ENCODE peak calls at places on chromosomes 4 and X, in six cellular contexts. W, B, Q, T, C and O are unnamed samples. For H3K27me3, the result is how much of the 10 kb centered on the place peaks cover.

GRCh38 chr4:109368661-109369060 is 65.0 kb upstream of the SEC24B start:
- DNase-seq in W (no peak), B (no peak), Q (no peak), T (no peak), C (no peak), O (peak)

GRCh38 chrX:86806786-86807185 is 658.5 kb downstream of the DACH2 start:
- DNase-seq in W (peak), B (no peak), Q (no peak), T (no peak), C (peak), O (peak)

GRCh38 chr4:3440979-3441500 is 728 bp upstream of the HGFAC start:
- DNase-seq in W (no peak), B (no peak), Q (no peak), T (no peak), C (no peak), O (no peak)

GRCh38 chr4:8540072-8540471 is 40.1 kb upstream of the GPR78 start:
- DNase-seq in W (no peak), B (no peak), Q (no peak), T (no peak), C (peak), O (no peak)

GRCh38 chr4:16591867-16592266 is 306.6 kb downstream of the LDB2 start:
- DNase-seq in W (peak), B (no peak), Q (no peak), T (no peak), C (no peak), O (no peak)

GRCh38 chrX:27597506-27597905 is 7.4 kb downstream of the DCAF8L2 start:
- DNase-seq in W (no peak), B (no peak), Q (no peak), T (no peak), C (no peak), O (no peak)

GRCh38 chrX:19156223-19156622 is 34.0 kb upstream of the ADGRG2 start:
- DNase-seq in W (no peak), B (no peak), Q (no peak), T (no peak), C (no peak), O (no peak)

GRCh38 chrX:56564182-56564885 is 907 bp downstream of the UBQLN2 start:
- DNase-seq in W (peak), B (no peak), Q (no peak), T (no peak), C (peak), O (no peak)

GRCh38 chrX:37302569-37302968 is 46.6 kb upstream of the PRRG1 start:
- DNase-seq in W (peak), B (peak), Q (no peak), T (no peak), C (no peak), O (peak)

DNA sequence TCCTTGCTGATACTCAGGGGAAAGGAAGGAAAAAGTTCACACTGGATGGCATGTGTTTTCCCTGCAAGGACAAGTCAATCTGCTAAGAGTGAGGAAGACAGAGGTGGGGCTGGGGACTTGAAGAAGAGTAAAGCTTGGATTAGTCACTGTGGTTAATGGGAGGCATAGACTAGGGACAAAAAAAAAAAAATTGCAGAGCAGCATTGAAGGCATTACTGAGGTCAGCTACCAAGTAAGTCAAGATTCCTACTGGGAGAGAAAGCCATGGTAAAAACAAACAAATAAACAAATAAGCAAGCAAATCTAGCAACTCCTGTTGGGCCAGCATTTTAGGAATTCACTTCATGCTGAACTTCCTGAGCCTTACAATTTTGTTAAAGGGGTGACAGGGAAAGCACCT is 58.2 kb upstream of the GPC4 start:
- DNase-seq in W (no peak), B (no peak), Q (no peak), T (no peak), C (no peak), O (no peak)
- H3K27me3 ChIP-seq in W (under half), B (under half), Q (under half), T (under half), C (under half), O (under half)

DNA sequence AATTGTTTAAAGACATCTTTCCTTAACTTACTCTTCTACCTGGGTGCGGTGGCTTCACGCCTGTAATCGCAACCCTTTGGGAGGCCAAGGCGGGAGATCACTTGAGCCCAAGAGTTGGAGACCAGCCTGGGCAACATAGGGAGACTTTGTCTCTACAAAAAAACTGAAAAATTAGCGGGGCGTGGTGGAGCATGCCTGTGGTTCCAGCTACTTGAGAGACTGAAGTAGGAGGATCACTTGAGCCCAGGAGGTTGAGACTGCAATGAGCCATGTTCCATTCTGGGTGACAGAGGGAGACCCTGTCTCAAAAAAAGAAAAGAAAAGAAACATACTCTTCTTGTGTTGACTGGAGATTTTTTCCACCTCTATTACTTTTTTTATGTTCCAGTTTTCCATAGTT is 181.9 kb downstream of the RAPGEF2 start:
- DNase-seq in W (no peak), B (no peak), Q (no peak), T (no peak), C (no peak), O (no peak)
- H3K27ac ChIP-seq in W (no peak), B (no peak), Q (no peak), T (no peak), C (no peak), O (no peak)

GRCh38 chrX:622104-622503 is 8.5 kb upstream of the SHOX start:
- DNase-seq in W (no peak), B (no peak), Q (no peak), T (no peak), C (no peak), O (no peak)

GRCh38 chrX:626745-627509 is 3.7 kb upstream of the SHOX start:
- DNase-seq in W (no peak), B (no peak), Q (no peak), T (no peak), C (no peak), O (peak)

GRCh38 chrX:625137-625691 is 5.4 kb upstream of the SHOX start:
- DNase-seq in W (no peak), B (no peak), Q (no peak), T (no peak), C (no peak), O (no peak)

GRCh38 chrX:623268-623598 is 7.4 kb upstream of the SHOX start:
- DNase-seq in W (no peak), B (no peak), Q (no peak), T (no peak), C (no peak), O (no peak)

DNA sequence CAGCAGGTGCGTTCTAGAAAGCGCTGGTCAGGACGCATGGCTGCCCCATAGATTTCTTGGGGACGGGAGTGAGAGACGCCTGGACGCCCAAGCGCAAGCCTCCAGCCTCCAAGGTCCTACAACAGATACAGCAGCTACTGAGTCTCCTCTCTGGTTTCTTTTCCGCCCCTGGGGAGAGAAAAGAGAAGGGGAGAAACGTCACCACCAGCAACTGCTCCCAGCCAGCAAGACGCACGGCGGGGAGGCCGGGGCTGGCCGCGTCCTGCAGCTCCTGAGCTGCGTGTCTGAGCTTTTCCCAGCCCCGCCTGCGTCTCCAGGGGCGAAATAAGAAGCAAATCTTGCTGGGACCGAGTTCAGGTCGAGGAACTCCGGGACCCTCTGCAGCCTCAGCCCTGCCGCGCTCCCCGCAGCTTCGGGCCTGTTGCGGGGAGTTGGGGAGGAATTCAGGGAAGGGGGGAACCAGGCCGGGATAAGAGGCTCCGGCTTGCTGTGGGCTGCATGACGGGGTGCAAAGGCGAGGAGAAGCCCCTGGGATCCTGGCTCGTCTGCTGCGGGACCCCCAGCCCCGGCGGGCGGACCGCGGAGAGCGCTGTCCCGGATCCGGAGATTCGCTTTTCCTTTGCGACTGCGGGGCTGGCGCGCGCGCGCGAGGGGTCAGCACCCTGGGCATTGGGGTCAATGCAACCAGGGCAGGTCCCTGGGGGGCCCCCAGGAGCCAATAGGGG is 6.8 kb upstream of the SHOX start:
- DNase-seq in W (no peak), B (no peak), Q (no peak), T (no peak), C (no peak), O (no peak)
- H3K27me3 ChIP-seq in W (under half), B (under half), Q (under half), T (under half), C (under half), O (under half)

DNA sequence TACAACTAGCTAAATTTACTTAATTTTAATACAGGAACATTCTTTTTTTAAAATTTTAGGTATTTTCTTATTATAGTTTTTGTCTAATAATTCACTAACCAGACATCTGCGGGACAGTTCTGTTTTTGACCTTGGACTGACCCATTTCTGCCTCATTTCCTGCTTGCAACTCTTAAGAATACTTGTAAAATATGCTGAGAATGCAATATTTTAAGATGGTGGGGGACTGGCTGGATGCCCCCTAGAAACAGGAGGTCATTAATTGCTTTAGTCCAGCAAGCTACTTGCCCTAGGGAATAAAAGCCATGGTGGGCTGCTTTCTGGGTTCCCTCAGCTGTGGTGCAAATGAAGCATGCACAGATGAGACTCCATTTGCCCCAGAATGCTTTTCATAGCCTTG is 2348.4 kb downstream of the PCDH7 start:
- DNase-seq in W (no peak), B (no peak), Q (no peak), T (no peak), C (no peak), O (no peak)
- H3K27ac ChIP-seq in W (no peak), B (no peak), Q (no peak), T (no peak), C (no peak), O (no peak)

DNA sequence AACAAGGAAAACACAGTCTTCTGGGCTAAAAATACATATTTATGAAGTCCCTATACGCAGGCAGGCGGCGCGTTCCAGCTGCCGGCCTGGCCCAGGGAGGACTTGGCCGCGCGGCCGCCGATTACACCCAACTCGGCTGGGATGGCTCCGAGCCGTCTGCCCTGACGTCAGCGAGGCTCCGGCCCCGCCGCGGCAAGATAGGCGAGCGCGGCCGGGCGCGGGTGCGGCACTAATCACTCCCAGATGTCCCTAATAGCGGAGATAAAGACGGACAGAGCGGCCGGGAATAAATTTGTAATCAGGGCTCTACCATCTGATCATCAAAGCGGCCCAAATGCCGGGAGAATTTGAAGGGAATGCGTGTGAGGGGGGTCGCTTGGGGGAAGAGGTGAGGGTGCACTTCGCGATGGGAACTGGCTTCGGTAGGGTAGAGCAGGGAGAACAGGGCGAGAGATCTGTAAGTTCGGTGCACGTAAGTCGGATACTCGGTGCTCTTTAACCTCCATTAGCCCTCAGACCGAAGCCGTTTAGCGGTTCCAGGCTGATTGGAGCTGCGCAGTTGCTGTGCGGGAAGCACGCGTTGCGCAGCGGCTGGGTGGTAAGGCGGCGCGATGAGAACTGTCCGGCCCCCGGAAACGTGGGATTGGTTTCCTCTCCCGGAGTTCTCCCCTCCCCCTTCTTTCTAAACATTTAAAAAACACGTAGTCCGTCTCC is 7.7 kb downstream of the HAND2 start:
- DNase-seq in W (peak), B (no peak), Q (no peak), T (peak), C (no peak), O (peak)
- H3K27me3 ChIP-seq in W (under half), B (under half), Q (half or more), T (under half), C (under half), O (under half)

DNA sequence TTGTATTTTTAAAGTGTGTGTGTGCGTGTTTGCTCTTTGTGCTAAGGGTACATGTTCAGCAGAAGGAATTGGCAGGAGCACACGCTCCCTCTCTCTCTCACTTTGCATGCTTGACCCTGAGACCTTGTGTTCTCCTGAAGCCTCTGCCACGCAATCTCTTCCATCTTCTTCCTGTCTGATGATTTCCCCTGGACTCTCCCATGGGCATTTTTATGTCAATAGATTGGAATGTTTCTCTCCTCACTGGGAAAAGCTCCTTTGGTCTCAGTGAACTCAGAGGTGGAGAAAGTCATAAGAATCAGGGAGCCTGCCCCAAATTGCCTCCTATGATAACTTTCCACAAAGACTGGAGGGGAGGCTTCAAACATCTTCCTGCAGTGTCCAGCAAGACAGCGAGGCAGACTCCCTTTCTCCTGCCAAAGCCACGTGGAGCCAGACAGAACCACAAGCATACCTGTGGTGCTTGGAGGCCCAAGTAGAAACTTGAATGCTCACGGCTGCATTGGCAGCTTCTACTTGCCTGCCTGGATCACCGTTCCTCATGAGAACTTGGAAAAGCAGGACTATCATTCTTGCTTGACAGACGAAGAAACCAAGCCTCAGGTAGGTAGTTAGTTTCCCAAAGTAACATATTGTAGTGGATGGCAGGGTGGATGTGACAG is 216.1 kb upstream of the SFRP2 start:
- DNase-seq in W (no peak), B (no peak), Q (no peak), T (no peak), C (no peak), O (no peak)
- H3K27ac ChIP-seq in W (no peak), B (no peak), Q (no peak), T (no peak), C (no peak), O (no peak)

GRCh38 chr4:53572595-53572994 is 18.7 kb downstream of the LNX1 start:
- DNase-seq in W (no peak), B (no peak), Q (no peak), T (no peak), C (no peak), O (no peak)
- H3K27me3 ChIP-seq in W (under half), B (under half), Q (under half), T (under half), C (under half), O (under half)

GRCh38 chr4:24842356-24842755 is 47.0 kb downstream of the SOD3 start:
- DNase-seq in W (no peak), B (no peak), Q (no peak), T (no peak), C (no peak), O (no peak)

GRCh38 chr4:24843121-24843520 is 47.7 kb downstream of the SOD3 start:
- DNase-seq in W (no peak), B (no peak), Q (no peak), T (no peak), C (no peak), O (no peak)

GRCh38 chr4:24845884-24846283 is 50.5 kb downstream of the SOD3 start:
- DNase-seq in W (no peak), B (no peak), Q (no peak), T (no peak), C (no peak), O (peak)

GRCh38 chr4:24846716-24847115 is 51.3 kb downstream of the SOD3 start:
- DNase-seq in W (peak), B (no peak), Q (no peak), T (no peak), C (no peak), O (no peak)

DNA sequence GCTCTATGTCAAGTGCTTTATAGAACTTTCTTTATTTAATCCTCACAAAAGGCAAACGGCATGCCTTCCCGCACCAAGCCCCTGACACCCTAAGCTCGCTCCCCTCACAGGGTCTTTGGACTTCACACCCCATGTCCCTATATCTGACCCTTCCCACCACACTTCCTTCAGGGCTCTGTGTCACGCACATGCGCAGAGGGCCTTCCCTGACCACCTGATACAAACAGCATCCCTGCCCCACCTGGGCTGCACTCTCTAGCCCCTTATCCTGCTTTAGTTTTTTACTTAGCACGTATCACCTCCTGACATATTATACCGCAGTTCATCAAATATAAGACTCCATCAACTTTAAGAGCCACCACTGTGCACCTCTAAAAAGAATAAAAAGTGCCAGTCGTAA is 49.8 kb downstream of the SOD3 start:
- DNase-seq in W (no peak), B (no peak), Q (no peak), T (no peak), C (no peak), O (no peak)
- H3K27ac ChIP-seq in W (no peak), B (no peak), Q (no peak), T (no peak), C (no peak), O (no peak)

DNA sequence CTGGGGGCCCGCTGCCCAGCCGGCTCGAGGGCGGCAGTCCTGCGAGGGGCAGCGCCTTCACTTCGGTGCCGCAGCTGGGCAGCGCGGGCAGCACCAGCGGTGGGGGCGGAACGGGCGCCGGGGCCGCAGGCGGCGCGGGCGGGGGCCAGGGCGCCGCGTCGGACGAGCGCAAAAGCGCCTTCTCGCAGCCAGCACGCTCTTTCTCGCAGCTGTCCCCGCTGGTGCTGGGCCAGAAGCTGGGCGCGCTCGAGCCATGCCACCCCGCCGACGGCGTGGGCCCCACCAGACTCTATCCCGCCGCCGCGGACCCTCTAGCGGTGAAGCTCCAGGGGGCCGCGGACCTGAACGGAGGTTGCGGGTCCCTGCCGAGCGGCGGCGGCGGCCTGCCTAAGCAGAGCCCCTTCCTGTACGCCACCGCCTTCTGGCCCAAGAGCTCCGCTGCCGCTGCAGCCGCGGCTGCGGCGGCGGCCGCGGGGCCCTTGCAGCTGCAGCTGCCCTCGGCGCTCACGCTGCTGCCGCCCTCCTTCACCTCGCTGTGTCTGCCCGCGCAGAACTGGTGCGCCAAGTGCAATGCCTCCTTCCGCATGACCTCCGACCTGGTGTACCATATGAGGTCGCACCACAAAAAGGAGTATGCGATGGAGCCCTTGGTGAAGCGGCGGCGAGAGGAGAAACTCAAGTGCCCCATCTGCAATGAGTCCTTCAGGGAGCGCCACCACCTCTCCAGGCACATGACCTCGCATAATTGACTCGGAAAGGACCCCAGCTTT is 5.7 kb downstream of the PRDM8 start:
- DNase-seq in W (no peak), B (no peak), Q (peak), T (peak), C (peak), O (peak)
- H3K27me3 ChIP-seq in W (under half), B (under half), Q (under half), T (under half), C (under half), O (under half)